ENCODE peak calls at places on chromosomes 1 and 21, in four cellular contexts. O is GM23338, Q is body of pancreas, J is cardiac muscle cell. P is an unnamed sample.

GRCh38 chr1:156805766-156806511 is 10.7 kb downstream of the SH2D2A start:
- DNase-seq in O (no peak), Q (peak; percentile 36), J (peak; percentile 85), P (peak; percentile 90)

GRCh38 chr1:206508956-206509355 is 1.6 kb downstream of the RASSF5 start:
- DNase-seq in O (no peak), Q (no peak), J (peak; percentile 82), P (no peak)

GRCh38 chr1:224592636-224593579 is 23.2 kb upstream of the CNIH3 start:
- DNase-seq in O (no peak), Q (no peak), J (peak; percentile 92), P (peak; percentile 78)

GRCh38 chr1:244839656-244840055 is 4.2 kb downstream of the COX20 start:
- DNase-seq in O (no peak), Q (no peak), J (no peak), P (no peak)

GRCh38 chr1:237756304-237756967 is 134.3 kb downstream of the ZP4 start:
- DNase-seq in O (no peak), Q (peak; percentile 72), J (no peak), P (no peak)

GRCh38 chr1:182091083-182091482 is 29.6 kb upstream of the ZNF648 start:
- DNase-seq in O (no peak), Q (no peak), J (no peak), P (no peak)

GRCh38 chr1:54883349-54884102 is 3.5 kb downstream of the DHCR24 start:
- DNase-seq in O (no peak), Q (peak; percentile 42), J (peak; percentile 73), P (no peak)

GRCh38 chr1:30106125-30106524 is 617.3 kb downstream of the MATN1 start:
- DNase-seq in O (peak; percentile 86), Q (no peak), J (peak; percentile 50), P (no peak)

GRCh38 chr1:24021403-24022266 is 41.5 kb upstream of the SRSF10 start:
- DNase-seq in O (no peak), Q (peak; percentile 75), J (no peak), P (no peak)

GRCh38 chr1:221987860-221988520 is 246.1 kb upstream of the DUSP10 start:
- DNase-seq in O (no peak), Q (no peak), J (peak; percentile 59), P (peak; percentile 14)

GRCh38 chr1:36597514-36597913 is 114.8 kb upstream of the CSF3R start:
- DNase-seq in O (no peak), Q (no peak), J (no peak), P (no peak)

GRCh38 chr21:33655591-33656221 is 13.4 kb downstream of the ITSN1 start:
- DNase-seq in O (peak; percentile 73), Q (peak; percentile 25), J (peak; percentile 87), P (peak; percentile 63)

GRCh38 chr1:207454046-207454964 is at the start of gene CR2:
- DNase-seq in O (peak; percentile 93), Q (peak; percentile 62), J (no peak), P (no peak)

GRCh38 chr21:38768385-38769071 is 37.2 kb upstream of the ETS2 start:
- DNase-seq in O (no peak), Q (no peak), J (peak; percentile 79), P (peak; percentile 47)

GRCh38 chr1:243354511-243355153 is 98.8 kb downstream of the SDCCAG8 start:
- DNase-seq in O (no peak), Q (no peak), J (no peak), P (no peak)

GRCh38 chr1:100883963-100884362 is 10.7 kb downstream of the EXTL2 start:
- DNase-seq in O (no peak), Q (peak; percentile 12), J (peak; percentile 57), P (no peak)

GRCh38 chr1:225425211-225425786 is 2.5 kb downstream of the LBR start:
- DNase-seq in O (no peak), Q (no peak), J (peak; percentile 41), P (no peak)

GRCh38 chr1:19819701-19820100 is 4.6 kb upstream of the RNF186 start:
- DNase-seq in O (no peak), Q (no peak), J (no peak), P (no peak)

GRCh38 chr21:25639922-25640670 is 1.0 kb downstream of the JAM2 start:
- DNase-seq in O (peak; percentile 74), Q (peak; percentile 15), J (no peak), P (no peak)

GRCh38 chr1:18469514-18469913 is 11.2 kb upstream of the KLHDC7A start:
- DNase-seq in O (no peak), Q (no peak), J (no peak), P (no peak)

GRCh38 chr1:86616871-86617270 is 70.0 kb downstream of the CLCA4 start:
- DNase-seq in O (peak; percentile 5), Q (no peak), J (no peak), P (no peak)

GRCh38 chr21:39564200-39564599 is 48.5 kb upstream of the B3GALT5 start:
- DNase-seq in O (no peak), Q (peak; percentile 75), J (no peak), P (no peak)

GRCh38 chr1:87305096-87305495 is 23.6 kb upstream of the LMO4 start:
- DNase-seq in O (no peak), Q (no peak), J (no peak), P (no peak)

GRCh38 chr1:45409243-45409642 is 69.0 kb upstream of the MUTYH start:
- DNase-seq in O (no peak), Q (no peak), J (peak; percentile 19), P (no peak)

GRCh38 chr1:232012773-232013386 is 386.3 kb downstream of the DISC1 start:
- DNase-seq in O (no peak), Q (peak; percentile 19), J (peak; percentile 90), P (no peak)

GRCh38 chr1:225825078-225825477 is 15.2 kb downstream of the EPHX1 start:
- DNase-seq in O (no peak), Q (peak; percentile 87), J (no peak), P (no peak)

GRCh38 chr1:31376374-31377134 is 3.7 kb upstream of the FABP3 start:
- DNase-seq in O (peak; percentile 73), Q (no peak), J (peak; percentile 84), P (peak; percentile 99)

GRCh38 chr1:26122988-26123973 is 11.7 kb downstream of the PDIK1L start:
- DNase-seq in O (no peak), Q (no peak), J (no peak), P (no peak)

GRCh38 chr1:77631302-77631701 is 51.2 kb downstream of the ZZZ3 start:
- DNase-seq in O (no peak), Q (no peak), J (no peak), P (no peak)

GRCh38 chr21:22374218-22374969 is 1376.2 kb downstream of the NCAM2 start:
- DNase-seq in O (peak; percentile 40), Q (no peak), J (no peak), P (no peak)

GRCh38 chr1:26774462-26774861 is 13.3 kb upstream of the PIGV start:
- DNase-seq in O (no peak), Q (no peak), J (no peak), P (no peak)

GRCh38 chr1:213194383-213194782 is 143.3 kb downstream of the RPS6KC1 start:
- DNase-seq in O (peak; percentile 17), Q (no peak), J (no peak), P (no peak)

GRCh38 chr1:192225713-192226112 is 67.5 kb downstream of the RGS18 start:
- DNase-seq in O (no peak), Q (no peak), J (peak; percentile 89), P (peak; percentile 3)

GRCh38 chr1:85325920-85326319 is 49.5 kb upstream of the BCL10 start:
- DNase-seq in O (no peak), Q (no peak), J (no peak), P (no peak)

GRCh38 chr1:30522031-30523004 is 201.1 kb downstream of the MATN1 start:
- DNase-seq in O (no peak), Q (peak; percentile 26), J (peak; percentile 96), P (peak; percentile 42)

GRCh38 chr1:78157162-78157561 is 111.4 kb downstream of the GIPC2 start:
- DNase-seq in O (no peak), Q (no peak), J (peak; percentile 96), P (no peak)

GRCh38 chr1:171769171-171769570 is 12.3 kb upstream of the METTL13 start:
- DNase-seq in O (no peak), Q (no peak), J (no peak), P (no peak)

GRCh38 chr1:35726814-35727433 is 8.2 kb upstream of the C1orf216 start:
- DNase-seq in O (peak; percentile 87), Q (peak; percentile 67), J (peak; percentile 77), P (no peak)

GRCh38 chr1:161082483-161082882 is 6.9 kb downstream of the NECTIN4 start:
- DNase-seq in O (no peak), Q (no peak), J (no peak), P (no peak)

GRCh38 chr21:15823486-15824150 is 93.8 kb downstream of the USP25 start:
- DNase-seq in O (no peak), Q (no peak), J (no peak), P (no peak)

GRCh38 chr21:15831497-15831896 is 101.7 kb downstream of the USP25 start:
- DNase-seq in O (no peak), Q (no peak), J (no peak), P (no peak)

GRCh38 chr21:15825699-15826098 is 95.9 kb downstream of the USP25 start:
- DNase-seq in O (no peak), Q (no peak), J (no peak), P (no peak)

GRCh38 chr21:15826908-15827601 is 97.3 kb downstream of the USP25 start:
- DNase-seq in O (no peak), Q (no peak), J (no peak), P (no peak)

GRCh38 chr21:15826147-15826780 is 96.5 kb downstream of the USP25 start:
- DNase-seq in O (peak; percentile 81), Q (peak; percentile 19), J (peak; percentile 60), P (peak; percentile 21)
- TF ChIP-seq CTCF in O (peak; percentile 81), Q (peak; percentile 67), J (peak; percentile 50), P (peak; percentile 43)

GRCh38 chr1:117821782-117822447 is 107.5 kb downstream of the GDAP2 start:
- DNase-seq in O (peak; percentile 41), Q (peak; percentile 77), J (peak; percentile 92), P (peak; percentile 98)
- H3K4me3 ChIP-seq in O (no peak overlapping the region), Q (no peak overlapping the region), J (no peak overlapping the region), P (no peak overlapping the region)

DNA sequence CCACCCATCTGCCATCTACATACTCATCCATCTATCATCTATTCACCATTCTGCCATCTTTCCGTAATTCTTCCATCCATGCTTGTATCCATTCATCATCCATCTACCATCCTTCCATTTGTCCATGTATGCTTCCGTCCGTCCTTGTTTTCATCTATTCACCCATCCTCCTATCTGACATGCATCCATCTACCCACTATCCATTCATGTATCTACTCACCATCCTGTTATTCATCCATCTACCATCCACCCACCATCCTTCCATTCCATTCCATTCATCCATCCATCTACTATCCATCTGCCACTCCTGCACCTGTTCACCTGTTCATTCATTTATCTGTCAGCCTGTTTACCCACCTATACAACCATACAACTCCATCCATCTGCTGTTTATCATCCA is 86.2 kb downstream of the TRIM11 start:
- DNase-seq in O (no peak), Q (no peak), J (no peak), P (no peak)
- TF ChIP-seq CTCF in O (no peak), Q (no peak), J (no peak), P (no peak)

GRCh38 chr1:187641907-187642306 is 813.2 kb downstream of the PLA2G4A start:
- DNase-seq in O (no peak), Q (no peak), J (no peak), P (no peak)

GRCh38 chr1:187634940-187635339 is 806.2 kb downstream of the PLA2G4A start:
- DNase-seq in O (no peak), Q (no peak), J (no peak), P (no peak)

GRCh38 chr1:187641463-187641862 is 812.7 kb downstream of the PLA2G4A start:
- DNase-seq in O (no peak), Q (no peak), J (no peak), P (no peak)

GRCh38 chr1:187641015-187641414 is 812.3 kb downstream of the PLA2G4A start:
- DNase-seq in O (no peak), Q (no peak), J (no peak), P (no peak)

GRCh38 chr1:187638733-187639132 is 810.0 kb downstream of the PLA2G4A start:
- DNase-seq in O (no peak), Q (no peak), J (no peak), P (no peak)
- H3K4me3 ChIP-seq in O (no peak overlapping the region), Q (no peak overlapping the region), J (no peak overlapping the region), P (no peak overlapping the region)